ENCODE peak calls at places on chromosomes 3 and 15, in eight cellular contexts. P is HTR-8/SVneo; K is ureter; E is Kasumi-1; H is Ammon's horn; J is Calu3; I is NCI-H510A treated with DMSO at 0.1 percent for 48 hours; W is activated CD8-positive, alpha-beta memory T cell treated with anti-CD3 and anti-CD28 coated beads for 48 hours. S is an unnamed sample.

GRCh38 chr3:168591587-168591986 is 495.9 kb upstream of the GOLIM4 start:
- DNase-seq in K (no peak), P (no peak), H (no peak), W (no peak), E (no peak), J (no peak), I (no peak), S (no peak)

GRCh38 chr3:73484656-73485248 is 140.0 kb downstream of the PDZRN3 start:
- DNase-seq in K (no peak), J (no peak), I (no peak), P (no peak), E (no peak), H (no peak), W (no peak), S (no peak)

GRCh38 chr3:179962617-179963387 is 73.9 kb downstream of the PEX5L start:
- DNase-seq in J (no peak), E (no peak), K (no peak), W (no peak), I (peak), P (no peak), H (no peak), S (peak)

GRCh38 chr3:80192871-80193270 is 425.1 kb upstream of the ROBO1 start:
- DNase-seq in K (no peak), E (no peak), I (no peak), J (no peak), W (no peak), H (no peak), P (no peak), S (no peak)

GRCh38 chr3:111845996-111846395 is 13.1 kb upstream of the PHLDB2 start:
- DNase-seq in I (no peak), P (no peak), E (no peak), H (no peak), K (no peak), J (no peak), W (no peak), S (no peak)

GRCh38 chr15:34628577-34629152 is 45.2 kb upstream of the GOLGA8B start:
- DNase-seq in H (no peak), P (no peak), I (no peak), K (no peak), E (no peak), J (no peak), W (no peak), S (no peak)

GRCh38 chr3:165874663-165875489 is 37.7 kb upstream of the BCHE start:
- DNase-seq in E (no peak), W (no peak), K (no peak), P (no peak), H (no peak), J (no peak), I (no peak), S (no peak)

GRCh38 chr3:190305406-190305805 is 16.8 kb downstream of the CLDN1 start:
- DNase-seq in H (no peak), P (no peak), I (no peak), W (no peak), K (no peak), J (peak), E (no peak), S (peak)

GRCh38 chr3:12974316-12974715 is 98.9 kb downstream of the IQSEC1 start:
- DNase-seq in P (no peak), W (no peak), H (no peak), J (no peak), E (no peak), I (no peak), K (no peak), S (no peak)

GRCh38 chr3:59818033-59818936 is 768.5 kb upstream of the CFAP20DC start:
- DNase-seq in P (peak), I (no peak), J (peak), K (peak), W (no peak), H (peak), E (no peak), S (peak)

GRCh38 chr3:16174389-16174788 is at the start of gene GALNT15:
- DNase-seq in I (no peak), K (peak), W (no peak), H (peak), J (no peak), P (no peak), E (no peak), S (peak)

GRCh38 chr3:113532698-113533533 is 561 bp downstream of the SIDT1 start:
- DNase-seq in E (peak), W (peak), I (no peak), P (no peak), J (no peak), H (peak), K (peak), S (no peak)

GRCh38 chr15:55633731-55634130 is 45.6 kb upstream of the PYGO1 start:
- DNase-seq in J (no peak), P (no peak), E (no peak), I (no peak), H (no peak), K (no peak), W (no peak), S (no peak)

GRCh38 chr3:4410174-4410573 is 56.9 kb downstream of the SUMF1 start:
- DNase-seq in I (no peak), J (no peak), W (no peak), P (no peak), E (no peak), K (no peak), H (no peak), S (peak)

GRCh38 chr15:88393719-88394519 is 73.3 kb downstream of the MRPL46 start:
- DNase-seq in W (no peak), K (no peak), J (no peak), H (no peak), I (no peak), P (no peak), E (no peak), S (peak)

GRCh38 chr3:46546896-46547440 is 19.1 kb downstream of the LRRC2 start:
- DNase-seq in I (no peak), E (no peak), K (no peak), P (no peak), W (no peak), H (no peak), J (no peak), S (no peak)

GRCh38 chr3:115513411-115513800 is 109.9 kb upstream of the GAP43 start:
- DNase-seq in I (no peak), E (no peak), P (no peak), W (no peak), H (no peak), K (no peak), J (no peak), S (peak)

GRCh38 chr3:127529346-127530188 is 61.0 kb downstream of the TPRA1 start:
- DNase-seq in E (no peak), J (no peak), I (no peak), P (no peak), K (no peak), H (peak), W (no peak), S (no peak)

GRCh38 chr3:54954019-54954418 is 26.2 kb upstream of the LRTM1 start:
- DNase-seq in H (no peak), P (peak), I (no peak), W (no peak), J (no peak), K (no peak), E (no peak), S (peak)

GRCh38 chr3:183428140-183429023 is at the start of gene MCF2L2:
- DNase-seq in P (peak), I (peak), J (peak), E (peak), K (peak), H (peak), W (peak), S (peak)

S was measured in kidney tubule cell.